ENCODE peak calls at places on chromosomes 12 and 14, in five cellular contexts. M, L, P, Q and T are unnamed samples.

GRCh38 chr12:113747048-113747447 is 219.1 kb downstream of the RBM19 start:
- DNase-seq in M (no peak), L (no peak), P (no peak), Q (no peak), T (no peak)

GRCh38 chr12:79415754-79416435 is 274.9 kb downstream of the PAWR start:
- DNase-seq in M (no peak), L (no peak), P (no peak), Q (no peak), T (no peak)

GRCh38 chr14:55874785-55875184 is 243.4 kb upstream of the PELI2 start:
- DNase-seq in M (no peak), L (no peak), P (no peak), Q (no peak), T (no peak)

GRCh38 chr14:30179381-30180130 is 251.9 kb upstream of the PRKD1 start:
- DNase-seq in M (no peak), L (no peak), P (no peak), Q (no peak), T (no peak)

GRCh38 chr12:51124504-51124903 is 41.1 kb upstream of the CSRNP2 start:
- DNase-seq in M (no peak), L (no peak), P (no peak), Q (no peak), T (no peak)

GRCh38 chr14:96203635-96204034 is 1.0 kb upstream of the BDKRB2 start:
- DNase-seq in M (no peak), L (no peak), P (no peak), Q (no peak), T (no peak)

GRCh38 chr12:85920324-85920947 is 46.3 kb downstream of the NTS start:
- DNase-seq in M (no peak), L (peak; percentile 23), P (no peak), Q (no peak), T (no peak)

GRCh38 chr12:116592116-116592637 is 33.0 kb downstream of the MAP1LC3B2 start:
- DNase-seq in M (no peak), L (no peak), P (no peak), Q (no peak), T (no peak)

GRCh38 chr12:47306130-47306529 is 226.4 kb upstream of the AMIGO2 start:
- DNase-seq in M (no peak), L (no peak), P (no peak), Q (no peak), T (no peak)

GRCh38 chr14:20489093-20489994 is 16.0 kb upstream of the RNASE10 start:
- DNase-seq in M (no peak), L (no peak), P (no peak), Q (no peak), T (no peak)